ENCODE peak calls at places on chromosome 9, in six cellular contexts. One of them, this sample, is unnamed.

GRCh38 chr9:112091805-112092204 is 83.3 kb downstream of the SUSD1 start:
- DNase-seq in GM23338: peak; percentile 74
- DNase-seq in CD8-positive, alpha-beta T cell: no peak
- DNase-seq in adrenal gland: peak; percentile 37
- DNase-seq in mammary epithelial cell: no peak
- DNase-seq in CD4-positive, alpha-beta T cell: no peak
- DNase-seq in this sample: no peak

GRCh38 chr9:84839538-84839937 is 170.0 kb downstream of the NTRK2 start:
- DNase-seq in mammary epithelial cell: peak; percentile 52
- DNase-seq in adrenal gland: no peak
- DNase-seq in CD4-positive, alpha-beta T cell: no peak
- DNase-seq in CD8-positive, alpha-beta T cell: no peak
- DNase-seq in GM23338: no peak
- DNase-seq in this sample: no peak

GRCh38 chr9:34771023-34771422 is 61.1 kb upstream of the CCL21 start:
- DNase-seq in mammary epithelial cell: peak; percentile 22
- DNase-seq in adrenal gland: no peak
- DNase-seq in CD4-positive, alpha-beta T cell: no peak
- DNase-seq in GM23338: no peak
- DNase-seq in CD8-positive, alpha-beta T cell: no peak
- DNase-seq in this sample: no peak

GRCh38 chr9:131635285-131635684 is 90.0 kb downstream of the PRRT1B start:
- DNase-seq in mammary epithelial cell: peak; percentile 96
- DNase-seq in CD8-positive, alpha-beta T cell: peak; percentile 76
- DNase-seq in GM23338: peak; percentile 29
- DNase-seq in adrenal gland: peak; percentile 90
- DNase-seq in CD4-positive, alpha-beta T cell: peak; percentile 74
- DNase-seq in this sample: peak; percentile 73

GRCh38 chr9:136625101-136626065 is 37.3 kb upstream of the EGFL7 start:
- DNase-seq in CD4-positive, alpha-beta T cell: no peak
- DNase-seq in GM23338: peak; percentile 57
- DNase-seq in adrenal gland: peak; percentile 62
- DNase-seq in mammary epithelial cell: peak; percentile 58
- DNase-seq in CD8-positive, alpha-beta T cell: no peak
- DNase-seq in this sample: peak; percentile 72

GRCh38 chr9:23850242-23851023 is 24.4 kb upstream of the ELAVL2 start:
- DNase-seq in CD4-positive, alpha-beta T cell: no peak
- DNase-seq in GM23338: peak; percentile 79
- DNase-seq in CD8-positive, alpha-beta T cell: no peak
- DNase-seq in adrenal gland: no peak
- DNase-seq in mammary epithelial cell: peak; percentile 24
- DNase-seq in this sample: no peak

GRCh38 chr9:35806101-35806500 is 6.0 kb downstream of the SPAG8 start:
- DNase-seq in CD8-positive, alpha-beta T cell: no peak
- DNase-seq in mammary epithelial cell: no peak
- DNase-seq in CD4-positive, alpha-beta T cell: no peak
- DNase-seq in GM23338: no peak
- DNase-seq in adrenal gland: no peak
- DNase-seq in this sample: no peak

GRCh38 chr9:135244271-135244691 is 156.8 kb downstream of the OLFM1 start:
- DNase-seq in mammary epithelial cell: no peak
- DNase-seq in CD4-positive, alpha-beta T cell: no peak
- DNase-seq in GM23338: no peak
- DNase-seq in CD8-positive, alpha-beta T cell: no peak
- DNase-seq in adrenal gland: no peak
- DNase-seq in this sample: no peak

GRCh38 chr9:98037362-98037761 is 19.2 kb upstream of the NANS start:
- DNase-seq in mammary epithelial cell: no peak
- DNase-seq in adrenal gland: no peak
- DNase-seq in CD4-positive, alpha-beta T cell: no peak
- DNase-seq in GM23338: no peak
- DNase-seq in CD8-positive, alpha-beta T cell: no peak
- DNase-seq in this sample: no peak

GRCh38 chr9:88535932-88536324 is 950 bp downstream of the NXNL2 start:
- DNase-seq in CD8-positive, alpha-beta T cell: no peak
- DNase-seq in mammary epithelial cell: no peak
- DNase-seq in GM23338: peak; percentile 48
- DNase-seq in CD4-positive, alpha-beta T cell: no peak
- DNase-seq in adrenal gland: peak; percentile 20
- DNase-seq in this sample: peak; percentile 77

GRCh38 chr9:36316629-36317317 is 58.5 kb upstream of the GNE start:
- DNase-seq in CD8-positive, alpha-beta T cell: no peak
- DNase-seq in CD4-positive, alpha-beta T cell: no peak
- DNase-seq in mammary epithelial cell: peak; percentile 63
- DNase-seq in GM23338: no peak
- DNase-seq in adrenal gland: no peak
- DNase-seq in this sample: no peak

GRCh38 chr9:89313842-89314241 is 2.8 kb downstream of the CKS2 start:
- DNase-seq in CD8-positive, alpha-beta T cell: no peak
- DNase-seq in mammary epithelial cell: peak; percentile 8
- DNase-seq in adrenal gland: no peak
- DNase-seq in CD4-positive, alpha-beta T cell: no peak
- DNase-seq in GM23338: no peak
- DNase-seq in this sample: no peak

GRCh38 chr9:136606687-136607333 is 55.9 kb upstream of the EGFL7 start:
- DNase-seq in CD8-positive, alpha-beta T cell: no peak
- DNase-seq in GM23338: no peak
- DNase-seq in mammary epithelial cell: no peak
- DNase-seq in adrenal gland: no peak
- DNase-seq in CD4-positive, alpha-beta T cell: no peak
- DNase-seq in this sample: no peak

GRCh38 chr9:129412814-129413536 is 207.9 kb downstream of the C9orf50 start:
- DNase-seq in adrenal gland: peak; percentile 72
- DNase-seq in CD4-positive, alpha-beta T cell: peak; percentile 39
- DNase-seq in CD8-positive, alpha-beta T cell: no peak
- DNase-seq in GM23338: peak; percentile 52
- DNase-seq in mammary epithelial cell: peak; percentile 41
- DNase-seq in this sample: peak; percentile 79

GRCh38 chr9:129111762-129112151 is 542 bp downstream of the PTPA start:
- DNase-seq in adrenal gland: no peak
- DNase-seq in CD8-positive, alpha-beta T cell: peak; percentile 52
- DNase-seq in CD4-positive, alpha-beta T cell: no peak
- DNase-seq in mammary epithelial cell: peak; percentile 25
- DNase-seq in GM23338: peak; percentile 54
- DNase-seq in this sample: peak; percentile 43

GRCh38 chr9:33289501-33289900 is 815 bp upstream of the NFX1 start:
- DNase-seq in mammary epithelial cell: no peak
- DNase-seq in CD8-positive, alpha-beta T cell: peak; percentile 68
- DNase-seq in adrenal gland: peak; percentile 31
- DNase-seq in CD4-positive, alpha-beta T cell: no peak
- DNase-seq in GM23338: peak; percentile 13
- DNase-seq in this sample: peak; percentile 46

GRCh38 chr9:33289936-33290246 is 425 bp upstream of the NFX1 start:
- DNase-seq in mammary epithelial cell: no peak
- DNase-seq in CD4-positive, alpha-beta T cell: no peak
- DNase-seq in GM23338: no peak
- DNase-seq in adrenal gland: no peak
- DNase-seq in CD8-positive, alpha-beta T cell: no peak
- DNase-seq in this sample: no peak

GRCh38 chr9:33288828-33289483 is 1.4 kb upstream of the NFX1 start:
- DNase-seq in CD8-positive, alpha-beta T cell: peak; percentile 57
- DNase-seq in mammary epithelial cell: no peak
- DNase-seq in adrenal gland: peak; percentile 30
- DNase-seq in GM23338: no peak
- DNase-seq in CD4-positive, alpha-beta T cell: no peak
- DNase-seq in this sample: peak; percentile 37

GRCh38 chr9:33287087-33287490 is 3.2 kb upstream of the NFX1 start:
- DNase-seq in CD4-positive, alpha-beta T cell: no peak
- DNase-seq in GM23338: peak; percentile 85
- DNase-seq in CD8-positive, alpha-beta T cell: peak; percentile 59
- DNase-seq in adrenal gland: peak; percentile 56
- DNase-seq in mammary epithelial cell: peak; percentile 51
- DNase-seq in this sample: no peak

DNA sequence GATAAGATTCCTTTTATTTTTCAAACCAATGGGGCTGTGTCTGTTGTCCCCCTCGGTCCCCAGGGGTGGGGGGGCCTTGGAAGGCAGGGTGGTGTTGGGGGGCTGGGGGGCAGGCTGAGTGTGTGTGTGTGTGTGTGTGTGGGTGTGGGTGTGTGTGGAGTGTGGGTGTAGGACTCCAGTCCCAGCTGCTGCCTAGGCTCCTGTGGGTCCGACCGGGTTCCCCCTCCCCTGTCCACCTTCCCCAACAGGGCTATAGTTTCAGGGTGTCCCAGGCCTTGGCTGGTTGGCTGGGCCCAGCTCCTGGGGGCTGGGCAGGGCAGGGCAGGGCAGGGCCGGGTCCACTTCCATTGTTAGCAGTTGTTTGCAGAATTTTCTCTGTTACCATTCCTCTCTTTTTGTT is 2.1 kb upstream of the NFX1 start:
- DNase-seq in adrenal gland: no peak
- DNase-seq in CD8-positive, alpha-beta T cell: no peak
- DNase-seq in mammary epithelial cell: no peak
- DNase-seq in CD4-positive, alpha-beta T cell: no peak
- DNase-seq in GM23338: no peak
- DNase-seq in this sample: peak; percentile 35
- H3K27ac ChIP-seq in adrenal gland: no peak overlapping the region
- H3K27ac ChIP-seq in CD8-positive, alpha-beta T cell: peak overlapping the region; percentile 98
- H3K27ac ChIP-seq in mammary epithelial cell: no peak overlapping the region
- H3K27ac ChIP-seq in CD4-positive, alpha-beta T cell: peak overlapping the region; percentile 94
- H3K27ac ChIP-seq in GM23338: no peak overlapping the region
- H3K27ac ChIP-seq in this sample: no peak overlapping the region

DNA sequence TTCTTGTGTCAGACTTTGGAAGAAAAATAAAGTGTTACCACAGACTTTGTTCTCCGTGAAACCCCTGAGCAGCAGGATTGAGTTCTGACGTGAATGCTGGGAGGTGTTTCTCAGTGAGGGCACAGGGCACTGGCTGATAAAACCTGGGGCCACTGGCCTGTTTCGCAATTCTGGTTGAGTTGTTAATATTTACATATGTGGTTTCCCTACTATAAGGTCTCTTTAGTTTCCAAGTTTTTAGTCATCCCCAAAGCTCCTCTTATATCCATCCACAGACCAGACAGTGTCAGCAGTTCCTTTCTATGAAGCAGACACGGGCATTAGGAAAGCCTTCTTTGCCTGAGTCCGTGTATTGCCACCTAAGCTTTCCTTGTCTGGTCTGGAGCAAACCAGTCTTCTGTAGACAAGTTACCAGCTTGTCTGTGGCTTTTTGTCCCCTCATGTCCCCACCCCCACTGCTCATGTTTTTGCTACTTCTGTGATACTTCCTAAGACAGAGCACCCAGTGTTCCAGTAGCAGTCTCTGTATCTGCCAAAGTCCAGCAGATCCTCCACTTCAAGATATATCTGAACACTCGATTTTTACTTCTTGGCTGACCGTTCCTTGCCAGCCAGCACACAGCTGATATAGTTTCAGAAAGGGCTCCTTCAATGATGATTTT is 42.0 kb downstream of the ACO1 start:
- DNase-seq in adrenal gland: no peak
- DNase-seq in mammary epithelial cell: peak; percentile 71
- DNase-seq in CD4-positive, alpha-beta T cell: no peak
- DNase-seq in CD8-positive, alpha-beta T cell: no peak
- DNase-seq in GM23338: no peak
- DNase-seq in this sample: peak; percentile 61
- H3K27ac ChIP-seq in adrenal gland: peak overlapping the region; percentile 65
- H3K27ac ChIP-seq in mammary epithelial cell: no peak overlapping the region
- H3K27ac ChIP-seq in CD4-positive, alpha-beta T cell: no peak overlapping the region
- H3K27ac ChIP-seq in CD8-positive, alpha-beta T cell: no peak overlapping the region
- H3K27ac ChIP-seq in GM23338: no peak overlapping the region
- H3K27ac ChIP-seq in this sample: peak overlapping the region; percentile 21

DNA sequence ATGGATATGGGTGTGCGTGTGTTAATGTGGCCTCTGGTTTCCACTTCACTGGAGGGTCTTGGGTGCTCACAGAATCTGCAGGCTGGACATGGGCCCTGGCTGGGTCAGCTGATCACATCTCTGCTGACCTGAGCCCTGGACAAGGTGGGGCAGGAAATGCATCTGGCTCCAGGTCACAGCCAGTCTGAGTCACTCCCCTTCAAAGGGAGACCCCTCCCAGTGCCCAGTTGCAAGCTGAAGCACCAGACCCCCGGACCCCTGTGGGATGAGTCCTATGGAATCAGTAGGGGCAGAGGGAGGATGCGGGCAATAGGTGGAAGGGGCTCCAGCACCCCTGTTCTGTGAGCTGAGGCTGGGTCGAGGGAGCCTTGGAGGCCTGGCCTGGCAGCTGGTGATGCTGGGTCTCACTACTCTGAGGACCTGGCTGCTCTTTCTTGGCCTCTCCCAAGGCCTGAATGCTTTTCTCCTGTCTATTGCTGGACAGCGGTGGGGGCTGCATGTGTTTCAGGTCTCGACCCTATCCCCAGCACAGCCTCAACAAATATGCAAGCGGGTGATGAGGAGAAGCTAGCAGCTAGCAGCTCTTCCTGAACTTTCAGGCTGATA is 54.5 kb downstream of the PHF2 start:
- DNase-seq in adrenal gland: no peak
- DNase-seq in CD4-positive, alpha-beta T cell: no peak
- DNase-seq in CD8-positive, alpha-beta T cell: no peak
- DNase-seq in mammary epithelial cell: no peak
- DNase-seq in GM23338: no peak
- DNase-seq in this sample: no peak
- H3K27ac ChIP-seq in adrenal gland: no peak overlapping the region
- H3K27ac ChIP-seq in CD4-positive, alpha-beta T cell: no peak overlapping the region
- H3K27ac ChIP-seq in CD8-positive, alpha-beta T cell: no peak overlapping the region
- H3K27ac ChIP-seq in mammary epithelial cell: no peak overlapping the region
- H3K27ac ChIP-seq in GM23338: no peak overlapping the region
- H3K27ac ChIP-seq in this sample: no peak overlapping the region

DNA sequence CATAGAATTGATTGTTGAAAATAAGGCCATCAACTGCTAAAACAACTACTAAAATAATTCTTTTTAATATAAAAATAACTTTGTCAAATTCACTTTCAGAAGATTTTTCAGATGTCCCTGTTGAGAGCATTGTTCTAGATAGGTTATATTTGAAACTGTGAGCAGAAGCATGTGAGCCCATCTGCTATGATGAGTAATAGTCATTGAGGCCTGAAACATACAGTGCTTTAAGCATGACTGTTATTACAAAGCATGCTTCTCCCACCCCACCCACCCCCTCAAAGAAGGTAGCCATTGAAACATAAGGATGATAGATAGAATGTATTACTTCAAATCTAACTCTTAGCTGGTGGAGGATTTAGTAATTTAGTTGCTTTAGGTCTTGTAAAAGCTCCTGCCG is 86.0 kb downstream of the UHRF2 start:
- DNase-seq in GM23338: no peak
- DNase-seq in CD4-positive, alpha-beta T cell: no peak
- DNase-seq in mammary epithelial cell: peak; percentile 60
- DNase-seq in adrenal gland: no peak
- DNase-seq in CD8-positive, alpha-beta T cell: no peak
- DNase-seq in this sample: no peak
- H3K27ac ChIP-seq in GM23338: no peak overlapping the region
- H3K27ac ChIP-seq in CD4-positive, alpha-beta T cell: no peak overlapping the region
- H3K27ac ChIP-seq in mammary epithelial cell: peak overlapping the region; percentile 58
- H3K27ac ChIP-seq in adrenal gland: no peak overlapping the region
- H3K27ac ChIP-seq in CD8-positive, alpha-beta T cell: no peak overlapping the region
- H3K27ac ChIP-seq in this sample: no peak overlapping the region

DNA sequence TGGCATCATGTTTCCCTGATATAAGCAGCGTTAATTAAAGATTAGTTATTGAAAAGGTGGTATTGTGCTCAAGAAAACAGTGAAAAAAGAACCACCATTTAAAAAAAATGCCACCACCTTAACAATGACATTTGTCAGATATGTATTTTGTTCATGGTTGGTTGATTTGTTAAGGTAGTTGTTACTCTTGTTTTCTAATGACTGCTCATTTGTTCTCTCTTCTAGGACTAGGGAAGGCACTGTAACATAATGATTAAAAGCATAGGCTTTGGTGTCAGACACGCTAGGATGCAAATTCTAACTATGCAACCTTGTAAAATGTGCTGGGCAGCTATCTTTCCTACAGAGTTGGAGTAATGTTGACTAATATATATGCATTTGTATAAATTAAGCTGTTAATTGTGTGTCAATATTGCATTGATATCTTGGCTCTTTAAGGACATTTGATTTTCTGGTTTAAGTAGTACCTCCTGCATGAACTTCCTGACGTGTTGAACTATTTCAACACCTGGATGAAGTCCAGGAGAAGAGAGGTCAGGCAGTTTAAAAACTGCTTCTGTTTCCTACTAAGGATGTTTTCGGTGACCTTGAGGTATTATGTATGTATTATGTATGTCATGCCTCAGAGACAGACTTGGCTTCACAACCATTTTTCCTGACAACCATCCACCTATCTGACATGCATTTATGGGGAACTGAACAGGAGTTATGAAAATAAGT is 77.8 kb downstream of the MUSK start:
- DNase-seq in CD4-positive, alpha-beta T cell: no peak
- DNase-seq in CD8-positive, alpha-beta T cell: no peak
- DNase-seq in adrenal gland: no peak
- DNase-seq in mammary epithelial cell: no peak
- DNase-seq in GM23338: no peak
- DNase-seq in this sample: no peak
- H3K27ac ChIP-seq in CD4-positive, alpha-beta T cell: no peak overlapping the region
- H3K27ac ChIP-seq in CD8-positive, alpha-beta T cell: no peak overlapping the region
- H3K27ac ChIP-seq in adrenal gland: peak overlapping the region; percentile 36
- H3K27ac ChIP-seq in mammary epithelial cell: no peak overlapping the region
- H3K27ac ChIP-seq in GM23338: no peak overlapping the region
- H3K27ac ChIP-seq in this sample: peak overlapping the region; percentile 30